ENCODE peak calls at places on chromosomes 11 and 22, in five cellular contexts. W, V, O, X and U are unnamed samples.

GRCh38 chr11:115920841-115921480 is 416.7 kb upstream of the CADM1 start:
- DNase-seq in W (no peak), V (no peak), O (no peak), X (no peak), U (no peak)

GRCh38 chr11:13135385-13136271 is 126.5 kb downstream of the RASSF10 start:
- DNase-seq in W (no peak), V (no peak), O (no peak), X (no peak), U (no peak)

GRCh38 chr11:60859616-60860250 is 4.0 kb upstream of the PTGDR2 start:
- DNase-seq in W (no peak), V (no peak), O (no peak), X (no peak), U (no peak)

GRCh38 chr11:63915961-63916836 is 765 bp downstream of the RCOR2 start:
- DNase-seq in W (peak), V (peak), O (no peak), X (no peak), U (no peak)

GRCh38 chr11:86138958-86139357 is 70.1 kb upstream of the PICALM start:
- DNase-seq in W (no peak), V (no peak), O (no peak), X (no peak), U (no peak)

GRCh38 chr11:2303627-2304155 is 1.9 kb downstream of the TSPAN32 start:
- DNase-seq in W (no peak), V (no peak), O (no peak), X (no peak), U (no peak)

GRCh38 chr11:61811831-61812230 is 5.0 kb downstream of the FADS1 start:
- DNase-seq in W (no peak), V (no peak), O (no peak), X (no peak), U (no peak)

GRCh38 chr11:9740202-9740881 is 76.5 kb downstream of the SWAP70 start:
- DNase-seq in W (no peak), V (no peak), O (no peak), X (peak), U (no peak)

GRCh38 chr22:36280379-36280778 is 27.4 kb downstream of the APOL1 start:
- DNase-seq in W (no peak), V (no peak), O (no peak), X (no peak), U (no peak)

GRCh38 chr11:11349051-11349450 is 4.0 kb downstream of the CSNK2A3 start:
- DNase-seq in W (no peak), V (no peak), O (no peak), X (no peak), U (no peak)

GRCh38 chr11:21707116-21707769 is 485.6 kb upstream of the ANO5 start:
- DNase-seq in W (no peak), V (no peak), O (no peak), X (no peak), U (no peak)

GRCh38 chr22:26679003-26679629 is 21.7 kb downstream of the MIAT start:
- DNase-seq in W (peak), V (peak), O (peak), X (peak), U (no peak)

GRCh38 chr22:35418088-35418487 is 18.1 kb downstream of the MCM5 start:
- DNase-seq in W (no peak), V (no peak), O (no peak), X (peak), U (no peak)

GRCh38 chr11:118319031-118319814 is 14.7 kb downstream of the CD3E start:
- DNase-seq in W (no peak), V (no peak), O (no peak), X (no peak), U (no peak)

GRCh38 chr11:91871791-91872190 is 352.8 kb upstream of the FAT3 start:
- DNase-seq in W (no peak), V (no peak), O (no peak), X (no peak), U (no peak)

GRCh38 chr11:47508595-47509555 is 44.1 kb downstream of the CELF1 start:
- DNase-seq in W (no peak), V (no peak), O (no peak), X (no peak), U (no peak)

GRCh38 chr11:109808569-109808968 is 284.6 kb upstream of the ZC3H12C start:
- DNase-seq in W (no peak), V (no peak), O (no peak), X (peak), U (no peak)

GRCh38 chr11:114774599-114775365 is 96.5 kb downstream of the NXPE2 start:
- DNase-seq in W (peak), V (no peak), O (no peak), X (peak), U (no peak)

GRCh38 chr11:71452354-71453020 is 516 bp upstream of the NADSYN1 start:
- DNase-seq in W (no peak), V (no peak), O (no peak), X (peak), U (peak)

GRCh38 chr11:116180806-116181600 is 591.8 kb downstream of the BUD13 start:
- DNase-seq in W (peak), V (no peak), O (no peak), X (no peak), U (no peak)

GRCh38 chr11:64094463-64095223 is 58.9 kb downstream of the FLRT1 start:
- DNase-seq in W (no peak), V (no peak), O (peak), X (peak), U (peak)

GRCh38 chr11:79160786-79161403 is 279.9 kb downstream of the TENM4 start:
- DNase-seq in W (no peak), V (no peak), O (no peak), X (no peak), U (peak)

GRCh38 chr22:21739828-21740377 is 4.3 kb upstream of the YPEL1 start:
- DNase-seq in W (no peak), V (no peak), O (no peak), X (no peak), U (no peak)

GRCh38 chr22:43753718-43754117 is 58.4 kb downstream of the EFCAB6 start:
- DNase-seq in W (no peak), V (no peak), O (no peak), X (no peak), U (no peak)

GRCh38 chr11:71245601-71246391 is 6.6 kb downstream of the SHANK2 start:
- DNase-seq in W (no peak), V (no peak), O (no peak), X (no peak), U (no peak)

GRCh38 chr11:8056810-8057463 is 24.1 kb upstream of the TUB start:
- DNase-seq in W (no peak), V (peak), O (no peak), X (peak), U (no peak)

DNA sequence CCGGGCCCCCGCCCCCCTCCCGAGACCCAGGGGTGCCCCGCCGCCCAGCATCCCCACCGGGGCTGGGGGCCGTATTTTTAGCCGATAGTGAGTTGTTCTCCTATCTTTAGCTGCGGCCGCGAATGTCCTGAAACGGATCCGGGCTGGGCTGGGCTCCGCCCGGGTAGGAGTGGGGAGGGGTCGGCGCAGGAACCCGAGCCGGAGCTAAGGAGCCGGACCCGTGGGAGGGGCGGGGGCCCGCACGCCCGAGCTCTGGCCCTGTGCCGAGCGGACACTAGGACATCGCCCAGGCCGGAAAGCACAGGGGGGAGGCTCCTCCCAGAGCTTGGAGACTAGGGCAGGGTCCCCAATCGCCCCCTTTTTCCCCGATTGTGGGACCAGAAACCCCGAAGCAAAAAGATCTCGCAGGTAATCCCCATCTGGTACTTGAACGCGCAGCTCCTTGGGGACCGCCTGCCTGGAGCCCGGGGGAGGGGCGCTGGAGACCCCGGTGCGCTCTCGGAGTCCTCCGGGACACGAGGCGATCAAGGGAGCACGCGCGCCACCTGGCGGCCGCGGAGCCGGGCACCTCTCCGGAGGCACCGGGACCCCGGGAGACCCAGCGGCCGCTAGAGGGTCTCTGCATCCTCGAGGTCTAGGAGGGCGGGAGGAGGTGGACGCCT is 669 bp downstream of the CDC42EP2 start:
- DNase-seq in W (peak), V (peak), O (no peak), X (no peak), U (no peak)
- TF ChIP-seq CTCF in W (peak), V (peak), O (peak), X (peak), U (peak)

GRCh38 chr22:50242406-50242949 is 2.3 kb downstream of the TUBGCP6 start:
- DNase-seq in W (no peak), V (no peak), O (no peak), X (no peak), U (no peak)

GRCh38 chr22:50243704-50244419 is 961 bp downstream of the TUBGCP6 start:
- DNase-seq in W (no peak), V (no peak), O (no peak), X (no peak), U (no peak)

GRCh38 chr22:50246242-50247175 is 1.7 kb upstream of the TUBGCP6 start:
- DNase-seq in W (no peak), V (no peak), O (no peak), X (no peak), U (no peak)

GRCh38 chr22:50245214-50246072 is 620 bp upstream of the TUBGCP6 start:
- DNase-seq in W (no peak), V (no peak), O (no peak), X (no peak), U (no peak)

DNA sequence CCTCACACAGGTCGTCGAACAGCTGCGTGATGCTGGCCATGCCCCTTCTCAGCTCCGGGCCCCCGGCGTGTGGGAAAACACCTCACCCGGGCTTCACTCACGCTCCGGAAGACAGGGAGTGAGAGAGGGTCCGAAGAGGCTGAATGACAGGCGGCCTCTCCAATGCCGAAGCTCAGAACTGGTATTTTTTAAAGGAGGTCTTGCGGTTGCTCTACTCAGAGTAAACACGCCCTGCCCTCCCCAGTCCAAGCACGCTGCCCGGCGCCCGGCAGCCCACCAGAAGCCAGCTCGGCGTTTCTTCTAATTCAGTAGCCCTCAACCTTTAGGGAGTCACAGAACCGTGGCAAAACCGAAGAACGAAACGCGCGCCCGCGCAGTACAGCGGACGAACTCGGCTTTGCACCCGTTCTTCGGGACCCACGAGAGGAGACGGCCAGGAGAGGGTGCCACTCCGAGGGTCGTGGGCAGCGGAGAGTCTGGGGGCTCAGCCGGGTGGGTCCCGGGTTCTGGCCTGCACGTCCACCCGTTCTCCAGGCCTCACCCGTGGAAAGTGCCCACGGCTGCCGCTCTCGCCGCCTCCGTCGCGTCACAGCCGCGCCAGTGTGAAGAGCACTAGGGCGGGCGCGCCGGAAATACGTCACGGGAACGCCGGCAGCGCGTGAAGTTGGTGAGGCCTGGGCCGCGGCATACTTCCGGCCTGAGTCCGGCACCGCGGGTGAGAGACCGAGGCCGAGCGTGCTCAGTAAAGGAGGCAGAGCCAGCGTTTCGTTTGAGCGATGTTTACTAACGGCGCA is at the start of gene TUBGCP6:
- DNase-seq in W (peak), V (peak), O (no peak), X (peak), U (no peak)
- TF ChIP-seq CTCF in W (peak), V (peak), O (no peak), X (peak), U (peak)

GRCh38 chr11:126968915-126969314 is 31.7 kb downstream of the KIRREL3 start:
- DNase-seq in W (no peak), V (no peak), O (no peak), X (peak), U (no peak)
- TF ChIP-seq CTCF in W (no peak), V (no peak), O (no peak), X (no peak), U (peak)

GRCh38 chr11:67656278-67656922 is 5.9 kb upstream of the ACY3 start:
- DNase-seq in W (no peak), V (no peak), O (no peak), X (peak), U (peak)
- TF ChIP-seq CTCF in W (no peak), V (no peak), O (no peak), X (no peak), U (no peak)

GRCh38 chr11:59291228-59291627 is 67.5 kb upstream of the OR5AN1 start:
- DNase-seq in W (no peak), V (no peak), O (no peak), X (no peak), U (no peak)

GRCh38 chr11:59289782-59290181 is 68.9 kb upstream of the OR5AN1 start:
- DNase-seq in W (no peak), V (no peak), O (no peak), X (no peak), U (no peak)

GRCh38 chr11:59292611-59293010 is 66.1 kb upstream of the OR5AN1 start:
- DNase-seq in W (no peak), V (no peak), O (no peak), X (peak), U (no peak)

DNA sequence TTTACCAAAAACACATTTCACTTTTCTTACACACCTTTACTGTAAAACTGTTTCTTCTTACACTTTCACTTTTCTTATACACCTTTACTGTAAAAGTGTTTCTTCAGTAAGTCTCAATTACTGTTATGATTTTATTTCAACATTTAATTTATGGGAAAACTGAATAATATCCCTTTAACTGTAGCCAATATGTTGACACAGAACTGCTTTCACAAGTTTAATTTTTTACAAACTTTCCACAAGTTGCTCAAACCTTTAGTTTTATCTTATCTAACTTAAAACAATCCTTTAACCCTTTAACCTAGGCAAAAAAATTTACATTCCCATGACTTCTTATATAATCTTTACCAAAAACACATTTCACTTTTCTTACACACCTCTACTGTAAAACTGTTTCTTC is 63.3 kb upstream of the OR5AN1 start:
- DNase-seq in W (no peak), V (no peak), O (no peak), X (no peak), U (no peak)
- TF ChIP-seq CTCF in W (no peak), V (no peak), O (no peak), X (no peak), U (no peak)

GRCh38 chr11:14905104-14906033 is 13.3 kb upstream of the CYP2R1 start:
- DNase-seq in W (no peak), V (peak), O (no peak), X (no peak), U (no peak)
- TF ChIP-seq CTCF in W (no peak), V (peak), O (peak), X (peak), U (no peak)

DNA sequence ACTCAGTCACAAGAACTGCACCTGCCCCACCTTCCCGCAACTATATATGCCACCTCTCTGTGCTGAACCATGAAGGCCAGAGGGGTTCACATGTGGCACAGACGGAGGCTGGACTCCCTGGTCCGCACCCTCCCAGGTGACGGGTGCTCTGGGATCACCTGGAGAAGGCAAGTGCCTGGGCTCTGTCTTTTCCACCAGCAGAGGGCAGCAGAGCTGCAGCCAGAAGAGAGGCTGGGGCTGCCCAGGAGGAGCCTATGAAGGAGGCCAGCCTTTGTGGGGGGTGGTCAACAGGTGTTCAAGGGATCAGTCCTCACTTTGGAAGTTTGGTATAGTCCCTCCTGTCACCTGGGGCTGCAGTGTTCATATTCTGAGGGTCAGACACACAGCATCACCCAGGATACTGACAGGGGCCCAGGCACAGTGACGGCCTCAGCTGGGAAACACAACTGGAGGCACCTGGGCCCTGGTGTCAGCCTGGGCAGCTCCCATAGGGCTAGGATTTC is 39.2 kb upstream of the IGLL5 start:
- DNase-seq in W (peak), V (peak), O (peak), X (peak), U (peak)
- TF ChIP-seq CTCF in W (peak), V (peak), O (peak), X (peak), U (peak)

DNA sequence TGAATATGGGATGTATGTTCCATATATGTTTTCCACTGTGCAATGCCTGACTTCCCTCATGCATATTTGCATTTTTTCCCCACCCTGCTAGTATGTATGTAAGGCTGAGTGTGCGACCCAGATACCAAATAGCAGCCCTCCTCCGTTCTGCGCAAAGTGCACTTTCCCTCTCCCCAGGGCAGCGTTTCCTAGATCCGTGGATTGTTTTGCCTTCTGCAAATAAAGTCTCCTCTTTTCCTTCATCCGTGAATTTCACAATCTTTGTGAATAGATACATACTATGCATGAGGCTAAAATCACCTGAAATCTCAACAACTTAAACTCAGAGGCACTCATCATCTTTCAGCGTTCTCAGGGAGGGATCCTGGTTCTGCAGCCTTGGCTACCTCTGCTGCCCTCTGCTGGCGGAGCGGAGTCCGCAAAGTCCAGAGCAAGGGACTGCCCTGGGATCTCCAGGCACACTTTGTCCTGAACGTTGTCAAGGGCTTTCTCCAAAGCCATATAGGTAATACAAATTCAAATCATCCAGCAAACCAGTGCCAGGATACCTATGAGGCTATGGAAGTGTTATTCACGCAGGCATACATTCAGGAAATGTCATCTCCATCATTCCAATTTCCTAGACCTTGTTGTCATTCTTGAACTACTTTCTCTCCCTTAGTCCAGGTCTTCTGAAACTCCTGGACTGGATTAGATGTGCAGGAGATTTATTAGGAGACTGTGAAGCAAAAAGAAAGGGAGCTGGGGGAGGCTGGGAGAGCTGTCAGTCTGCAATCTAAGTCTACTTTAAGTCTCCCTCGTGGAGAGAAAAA is 53.1 kb downstream of the CNTF start:
- DNase-seq in W (peak), V (peak), O (no peak), X (peak), U (no peak)
- TF ChIP-seq CTCF in W (peak), V (peak), O (peak), X (peak), U (peak)

DNA sequence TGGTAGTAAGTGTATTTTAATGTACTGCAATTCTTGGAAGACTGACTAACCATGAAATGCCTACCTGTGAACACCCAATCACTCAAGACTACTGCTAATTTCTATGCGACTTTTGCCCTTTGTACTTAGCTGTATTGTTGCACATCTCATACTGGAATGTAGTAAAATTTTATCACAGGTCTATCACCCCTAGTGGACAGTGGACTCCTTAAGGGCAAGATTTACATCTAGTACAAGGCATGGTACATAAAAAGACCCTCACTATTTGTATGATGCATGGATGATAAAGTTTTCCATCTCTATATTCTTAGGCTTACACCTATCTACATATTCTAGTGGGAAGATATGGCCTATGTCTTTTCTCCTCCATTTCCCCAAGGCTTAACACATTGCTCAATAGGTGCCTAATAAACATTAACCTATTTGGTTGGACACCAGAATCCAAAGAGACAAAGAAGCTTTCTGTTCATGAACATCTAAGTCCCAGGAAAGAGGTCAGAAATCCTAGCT is 26.1 kb downstream of the SERGEF start:
- DNase-seq in W (no peak), V (no peak), O (no peak), X (no peak), U (no peak)
- TF ChIP-seq CTCF in W (no peak), V (no peak), O (no peak), X (peak), U (no peak)

GRCh38 chr11:45246241-45246640 is 39.9 kb downstream of the SYT13 start:
- DNase-seq in W (no peak), V (no peak), O (no peak), X (no peak), U (no peak)

GRCh38 chr11:45250035-45250693 is 36.0 kb downstream of the SYT13 start:
- DNase-seq in W (no peak), V (no peak), O (no peak), X (no peak), U (no peak)

GRCh38 chr11:45245237-45246045 is 40.7 kb downstream of the SYT13 start:
- DNase-seq in W (no peak), V (no peak), O (no peak), X (no peak), U (no peak)

GRCh38 chr11:45248501-45249011 is 37.6 kb downstream of the SYT13 start:
- DNase-seq in W (no peak), V (no peak), O (no peak), X (no peak), U (no peak)

GRCh38 chr11:45247433-45247832 is 38.7 kb downstream of the SYT13 start:
- DNase-seq in W (peak), V (no peak), O (no peak), X (peak), U (no peak)
- TF ChIP-seq CTCF in W (no peak), V (no peak), O (no peak), X (no peak), U (no peak)